ENCODE peak calls at places on chromosome 12, in eight cellular contexts. W is Right ventricle myocardium inferior; G is WTC11; Z is thoracic aorta; M is frontal cortex; Q is stimulated activated CD4-positive, alpha-beta T cell treated with anti-CD3 and anti-CD28 coated beads, Interleukin-1b, Interleukin-23, amount 100 ng/mL, for 1 hour; T is RWPE1; L is activated CD4-positive, alpha-beta T cell treated with anti-CD3 and anti-CD28 coated beads for 48 hours. N is an unnamed sample.

GRCh38 chr12:54653025-54653424 is 4.9 kb upstream of the DCD start:
- DNase-seq in W (no peak), G (no peak), Z (no peak), M (no peak), Q (no peak), T (no peak), L (no peak), N (no peak)

GRCh38 chr12:100427078-100427477 is 46.6 kb upstream of the NR1H4 start:
- DNase-seq in W (no peak), G (no peak), Z (no peak), M (no peak), Q (no peak), T (peak), L (no peak), N (no peak)

GRCh38 chr12:7113389-7113871 is 4.4 kb upstream of the C1RL start:
- DNase-seq in W (peak), G (no peak), Z (no peak), M (peak), Q (no peak), T (no peak), L (peak), N (no peak)

GRCh38 chr12:59040651-59041050 is 120.3 kb upstream of the LRIG3 start:
- DNase-seq in W (no peak), G (no peak), Z (no peak), M (no peak), Q (no peak), T (peak), L (no peak), N (no peak)

GRCh38 chr12:65803253-65803652 is 21.0 kb upstream of the HMGA2 start:
- DNase-seq in W (no peak), G (no peak), Z (no peak), M (no peak), Q (no peak), T (no peak), L (no peak), N (no peak)

GRCh38 chr12:53224268-53224896 is 7.6 kb downstream of the RARG start:
- DNase-seq in W (no peak), G (peak), Z (no peak), M (no peak), Q (no peak), T (peak), L (no peak), N (peak)

GRCh38 chr12:26870491-26871419 is 37.8 kb upstream of the ITPR2 start:
- DNase-seq in W (no peak), G (no peak), Z (no peak), M (no peak), Q (no peak), T (no peak), L (no peak), N (peak)

GRCh38 chr12:65822732-65823480 is 1.4 kb upstream of the HMGA2 start:
- DNase-seq in W (no peak), G (peak), Z (no peak), M (no peak), Q (no peak), T (no peak), L (peak), N (peak)

GRCh38 chr12:13173537-13173936 is 23.0 kb upstream of the EMP1 start:
- DNase-seq in W (peak), G (no peak), Z (peak), M (peak), Q (no peak), T (peak), L (peak), N (peak)

GRCh38 chr12:41485203-41485602 is 297.1 kb downstream of the PDZRN4 start:
- DNase-seq in W (no peak), G (no peak), Z (no peak), M (no peak), Q (no peak), T (no peak), L (no peak), N (no peak)

GRCh38 chr12:76883151-76883550 is 4.3 kb upstream of the CSRP2 start:
- DNase-seq in W (no peak), G (no peak), Z (no peak), M (no peak), Q (no peak), T (peak), L (no peak), N (no peak)

GRCh38 chr12:131042848-131043245 is 89.1 kb downstream of the ADGRD1 start:
- DNase-seq in W (no peak), G (no peak), Z (no peak), M (no peak), Q (no peak), T (no peak), L (no peak), N (no peak)

GRCh38 chr12:69555461-69555860 is 29.8 kb upstream of the CCT2 start:
- DNase-seq in W (no peak), G (no peak), Z (no peak), M (no peak), Q (no peak), T (peak), L (no peak), N (no peak)

GRCh38 chr12:50589650-50590435 is 85.1 kb downstream of the DIP2B start:
- DNase-seq in W (no peak), G (no peak), Z (no peak), M (no peak), Q (no peak), T (no peak), L (peak), N (no peak)

GRCh38 chr12:52010152-52010622 is 3.4 kb downstream of the TAMALIN start:
- DNase-seq in W (peak), G (peak), Z (no peak), M (peak), Q (no peak), T (no peak), L (no peak), N (peak)

GRCh38 chr12:125533434-125534029 is 468.3 kb downstream of the AACS start:
- DNase-seq in W (peak), G (peak), Z (no peak), M (peak), Q (no peak), T (peak), L (peak), N (peak)

GRCh38 chr12:22228022-22228875 is 106.3 kb downstream of the ST8SIA1 start:
- DNase-seq in W (no peak), G (no peak), Z (no peak), M (peak), Q (no peak), T (no peak), L (no peak), N (no peak)

GRCh38 chr12:13362260-13362841 is 165.8 kb downstream of the EMP1 start:
- DNase-seq in W (peak), G (peak), Z (no peak), M (peak), Q (no peak), T (peak), L (peak), N (peak)

GRCh38 chr12:1840561-1840960 is 20.2 kb downstream of the LRTM2 start:
- DNase-seq in W (no peak), G (peak), Z (no peak), M (no peak), Q (no peak), T (no peak), L (no peak), N (no peak)

GRCh38 chr12:53327435-53328042 is 6.1 kb upstream of the AAAS start:
- DNase-seq in W (no peak), G (no peak), Z (no peak), M (no peak), Q (no peak), T (no peak), L (no peak), N (no peak)

GRCh38 chr12:72094490-72094889 is 155.8 kb downstream of the TPH2 start:
- DNase-seq in W (no peak), G (no peak), Z (no peak), M (no peak), Q (no peak), T (no peak), L (no peak), N (peak)